ENCODE peak calls at places on chromosomes 3 and 15, in six cellular contexts. L is AG04450; I is heart right ventricle; W is CD4-positive, alpha-beta T cell; K is endodermal cell; D is uterus. R is an unnamed sample.

GRCh38 chr15:45393851-45394250 is 15.5 kb upstream of the GATM start:
- DNase-seq in L (no peak), I (no peak), W (no peak), K (peak; percentile 69), D (no peak), R (peak; percentile 16)

GRCh38 chr3:140500473-140500872 is 177.4 kb upstream of the TRIM42 start:
- DNase-seq in L (no peak), I (no peak), W (no peak), K (no peak), D (no peak), R (no peak)

GRCh38 chr15:42088801-42089640 is 5.3 kb downstream of the PLA2G4D start:
- DNase-seq in L (no peak), I (no peak), W (no peak), K (no peak), D (no peak), R (no peak)

GRCh38 chr3:126023390-126023789 is 54.4 kb downstream of the ROPN1B start:
- DNase-seq in L (no peak), I (no peak), W (no peak), K (peak; percentile 62), D (no peak), R (peak; percentile 29)

GRCh38 chr15:60530168-60530567 is 51.2 kb upstream of the ICE2 start:
- DNase-seq in L (no peak), I (no peak), W (no peak), K (no peak), D (no peak), R (no peak)

GRCh38 chr3:127748754-127749327 is 73.5 kb downstream of the MGLL start:
- DNase-seq in L (no peak), I (no peak), W (no peak), K (no peak), D (no peak), R (no peak)

GRCh38 chr3:193053031-193053430 is 135.4 kb upstream of the MB21D2 start:
- DNase-seq in L (no peak), I (no peak), W (no peak), K (no peak), D (no peak), R (no peak)

GRCh38 chr3:123383101-123384053 is 65.5 kb downstream of the ADCY5 start:
- DNase-seq in L (no peak), I (peak; percentile 70), W (no peak), K (peak; percentile 78), D (peak; percentile 51), R (peak; percentile 26)

GRCh38 chr3:55624238-55624637 is 137.1 kb upstream of the WNT5A start:
- DNase-seq in L (no peak), I (no peak), W (no peak), K (no peak), D (no peak), R (no peak)

GRCh38 chr15:65633752-65634151 is 12.0 kb downstream of the SLC24A1 start:
- DNase-seq in L (no peak), I (no peak), W (no peak), K (no peak), D (no peak), R (no peak)

GRCh38 chr3:28081533-28081947 is 159.9 kb upstream of the CMC1 start:
- DNase-seq in L (no peak), I (no peak), W (no peak), K (peak; percentile 48), D (no peak), R (no peak)

GRCh38 chr3:28080716-28081115 is 160.7 kb upstream of the CMC1 start:
- DNase-seq in L (no peak), I (no peak), W (no peak), K (no peak), D (no peak), R (no peak)

GRCh38 chr3:28077566-28077965 is 163.9 kb upstream of the CMC1 start:
- DNase-seq in L (no peak), I (peak; percentile 20), W (no peak), K (peak; percentile 61), D (no peak), R (peak; percentile 91)
- TF ChIP-seq CTCF in L (peak; percentile 14), I (no peak), W (no peak), K (no peak), D (no peak), R (no peak)

DNA sequence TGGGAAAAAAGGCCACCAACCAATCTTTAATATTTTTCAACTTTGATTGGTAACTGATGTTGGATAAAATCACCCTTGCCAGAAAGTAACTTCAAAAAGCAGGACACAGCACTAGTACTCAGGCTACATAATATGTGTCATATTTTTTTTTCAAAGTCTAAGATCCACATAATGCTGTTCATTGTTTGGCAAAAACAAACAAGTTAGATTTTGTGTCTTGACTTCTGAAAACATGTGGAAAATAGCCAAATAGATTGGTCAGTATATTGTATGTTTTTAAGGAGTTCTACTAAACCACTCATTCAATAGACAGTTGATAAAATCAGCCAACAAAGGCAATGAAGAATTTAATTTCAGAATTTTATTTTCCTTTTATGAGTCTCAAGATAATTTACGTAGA is 111.7 kb upstream of the CCDC54 start:
- DNase-seq in L (no peak), I (no peak), W (no peak), K (no peak), D (no peak), R (no peak)
- H3K27ac ChIP-seq in L (no peak overlapping the region), I (no peak overlapping the region), W (no peak overlapping the region), K (no peak overlapping the region), D (no peak overlapping the region), R (no peak overlapping the region)

GRCh38 chr15:72437650-72438316 is 36.3 kb upstream of the ARIH1 start:
- DNase-seq in L (no peak), I (no peak), W (no peak), K (no peak), D (no peak), R (no peak)
- TF ChIP-seq CTCF in L (no peak), I (no peak), W (no peak), K (no peak), D (no peak), R (no peak)

GRCh38 chr3:59163953-59164352 is 114.1 kb upstream of the CFAP20DC start:
- DNase-seq in L (no peak), I (no peak), W (no peak), K (no peak), D (no peak), R (no peak)
- H3K27ac ChIP-seq in L (no peak overlapping the region), I (no peak overlapping the region), W (no peak overlapping the region), K (no peak overlapping the region), D (no peak overlapping the region), R (no peak overlapping the region)

DNA sequence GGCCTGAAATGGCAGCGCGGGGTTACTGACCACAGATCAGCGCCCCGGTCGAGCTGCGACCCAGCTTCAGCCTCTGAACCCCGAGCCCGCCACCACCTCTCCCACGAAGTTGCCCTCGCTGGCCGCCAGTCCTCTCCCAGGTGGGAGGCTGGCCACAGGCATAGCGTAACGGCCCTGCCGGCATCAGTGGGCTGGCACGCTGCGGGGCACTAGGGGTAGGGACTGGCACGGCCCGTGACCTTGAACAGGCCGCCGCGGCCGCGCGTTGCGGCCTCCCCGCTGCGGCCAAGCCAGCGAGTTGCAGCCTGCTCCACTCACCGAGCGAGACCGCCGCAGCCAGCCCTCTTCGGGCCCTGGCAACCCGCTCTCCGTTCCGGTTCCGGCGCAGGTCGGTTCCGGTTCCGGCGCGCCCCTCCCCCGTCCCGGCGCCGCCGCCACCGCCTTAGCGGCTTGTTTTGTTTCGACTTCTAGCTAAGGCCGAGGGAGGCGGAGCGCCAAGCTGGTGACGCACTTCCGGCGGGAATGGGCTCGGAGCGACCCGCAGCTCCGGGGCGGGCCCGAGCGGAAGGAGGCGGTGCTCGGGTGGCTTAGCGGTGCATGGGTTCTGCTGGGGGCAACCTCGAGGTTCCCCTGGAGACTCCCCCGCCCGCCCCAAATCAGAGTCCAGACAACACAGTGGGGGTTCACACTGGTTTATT is at the start of gene USP19:
- DNase-seq in L (peak; percentile 80), I (peak; percentile 94), W (peak; percentile 92), K (peak; percentile 98), D (peak; percentile 96), R (peak; percentile 93)
- TF ChIP-seq CTCF in L (no peak), I (no peak), W (no peak), K (peak; percentile 12), D (peak; percentile 26), R (no peak)

DNA sequence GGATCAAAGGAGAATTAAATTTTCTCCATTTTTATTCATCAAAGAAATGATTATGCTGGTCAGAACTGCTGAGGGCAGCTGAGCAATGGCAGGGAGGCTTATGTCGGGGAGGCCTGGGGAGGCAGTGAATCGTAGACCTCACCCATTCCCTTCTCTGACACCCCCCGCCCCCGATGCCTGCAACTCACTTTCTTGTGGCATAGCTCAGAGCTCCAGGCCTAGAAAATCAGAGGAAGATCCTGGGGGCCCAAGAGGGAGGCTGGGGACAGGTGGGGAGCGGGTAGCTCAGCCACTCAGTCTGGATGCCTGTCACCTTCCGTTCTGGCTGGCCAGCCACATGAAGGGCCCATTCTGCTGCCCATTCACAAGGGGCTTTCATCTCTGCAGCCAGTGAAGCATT is 1.1 kb upstream of the DNAH1 start:
- DNase-seq in L (no peak), I (no peak), W (no peak), K (no peak), D (no peak), R (no peak)
- H3K27ac ChIP-seq in L (no peak overlapping the region), I (no peak overlapping the region), W (no peak overlapping the region), K (peak overlapping the region; percentile 88), D (no peak overlapping the region), R (no peak overlapping the region)

GRCh38 chr3:32111560-32111959 is 5.1 kb downstream of the GPD1L start:
- DNase-seq in L (no peak), I (no peak), W (no peak), K (no peak), D (no peak), R (no peak)
- TF ChIP-seq CTCF in L (no peak), I (no peak), W (no peak), K (no peak), D (no peak), R (no peak)

DNA sequence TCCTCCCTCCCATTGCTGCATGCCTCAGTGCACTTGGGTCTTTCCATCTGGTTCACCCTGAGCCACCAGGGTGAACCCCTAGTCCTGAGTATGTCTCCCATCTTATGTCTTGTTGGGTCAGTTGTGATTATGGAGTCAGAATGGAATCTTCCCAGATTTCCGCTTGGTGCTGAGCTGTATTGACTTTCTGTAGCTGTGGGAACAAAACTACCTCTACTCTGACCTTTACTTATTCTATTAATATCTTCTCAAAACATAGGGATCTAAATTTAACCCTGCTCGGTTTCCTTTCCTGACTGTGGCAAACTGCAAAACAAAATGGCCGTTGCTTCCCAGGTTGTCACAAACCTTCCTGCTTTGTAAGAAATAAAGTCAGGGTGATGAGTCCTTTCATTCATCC is 295.8 kb upstream of the LYSMD4 start:
- DNase-seq in L (no peak), I (no peak), W (no peak), K (no peak), D (no peak), R (no peak)
- H3K27ac ChIP-seq in L (no peak overlapping the region), I (no peak overlapping the region), W (no peak overlapping the region), K (no peak overlapping the region), D (no peak overlapping the region), R (no peak overlapping the region)

R was measured in WERI-Rb-1.